ENCODE peak calls at places on chromosomes 1 and 21, in nine cellular contexts. G, F, K, Y, N, R, M, S and H are unnamed samples.

GRCh38 chr1:17113973-17114372 is 5.3 kb downstream of the PADI2 start:
- DNase-seq in M (no peak), R (peak; percentile 66), Y (no peak), N (peak; percentile 94), G (no peak), F (no peak), S (no peak), K (no peak), H (peak; percentile 54)

GRCh38 chr1:16631248-16632043 is 18.1 kb upstream of the NBPF1 start:
- DNase-seq in Y (no peak), N (peak; percentile 57), G (no peak), R (peak; percentile 36), S (peak; percentile 41), F (peak; percentile 34), K (peak; percentile 54), M (no peak), H (peak; percentile 18)

GRCh38 chr1:29889776-29890175 is 653.5 kb downstream of the PTPRU start:
- DNase-seq in K (no peak), Y (no peak), R (no peak), G (no peak), F (no peak), S (no peak), M (no peak), N (no peak), H (no peak)

GRCh38 chr21:33866851-33867250 is 48.8 kb downstream of the ATP5PO start:
- DNase-seq in Y (no peak), N (no peak), S (no peak), G (no peak), K (no peak), M (no peak), R (no peak), F (no peak), H (no peak)

GRCh38 chr1:13930151-13930550 is 230.2 kb downstream of the PRDM2 start:
- DNase-seq in F (no peak), N (no peak), K (no peak), M (peak; percentile 18), R (no peak), S (no peak), G (peak; percentile 22), Y (no peak), H (no peak)

GRCh38 chr1:39368045-39368444 is 123.4 kb upstream of the BMP8A start:
- DNase-seq in G (no peak), K (no peak), S (no peak), M (no peak), R (no peak), N (no peak), F (no peak), Y (no peak), H (no peak)

GRCh38 chr1:172727956-172728603 is 69.2 kb downstream of the FASLG start:
- DNase-seq in S (no peak), N (no peak), F (no peak), M (no peak), R (no peak), Y (no peak), G (peak; percentile 82), K (no peak), H (no peak)

GRCh38 chr1:64543831-64544230 is 73.9 kb downstream of the CACHD1 start:
- DNase-seq in Y (peak; percentile 41), R (no peak), M (no peak), F (no peak), N (peak; percentile 67), S (no peak), G (no peak), K (no peak), H (peak; percentile 17)

GRCh38 chr1:218658899-218659298 is 313.8 kb downstream of the TGFB2 start:
- DNase-seq in M (no peak), F (no peak), G (peak; percentile 55), N (no peak), S (no peak), K (no peak), R (no peak), Y (no peak), H (no peak)

GRCh38 chr21:18070392-18070791 is 174.2 kb upstream of the CHODL start:
- DNase-seq in N (no peak), F (no peak), S (no peak), R (no peak), M (no peak), Y (no peak), G (no peak), K (no peak), H (no peak)

GRCh38 chr1:77673716-77674355 is 8.6 kb downstream of the ZZZ3 start:
- DNase-seq in N (no peak), M (no peak), K (no peak), R (no peak), Y (no peak), F (no peak), G (no peak), S (no peak), H (no peak)

GRCh38 chr1:93758842-93759515 is 77.3 kb upstream of the BCAR3 start:
- DNase-seq in G (peak; percentile 34), M (peak; percentile 40), S (peak; percentile 61), F (no peak), R (peak; percentile 45), N (no peak), K (peak; percentile 64), Y (no peak), H (no peak)
- TF ChIP-seq CTCF in G (no peak), M (no peak), S (no peak), F (no peak), R (no peak), N (no peak), K (no peak), Y (no peak), H (no peak)

DNA sequence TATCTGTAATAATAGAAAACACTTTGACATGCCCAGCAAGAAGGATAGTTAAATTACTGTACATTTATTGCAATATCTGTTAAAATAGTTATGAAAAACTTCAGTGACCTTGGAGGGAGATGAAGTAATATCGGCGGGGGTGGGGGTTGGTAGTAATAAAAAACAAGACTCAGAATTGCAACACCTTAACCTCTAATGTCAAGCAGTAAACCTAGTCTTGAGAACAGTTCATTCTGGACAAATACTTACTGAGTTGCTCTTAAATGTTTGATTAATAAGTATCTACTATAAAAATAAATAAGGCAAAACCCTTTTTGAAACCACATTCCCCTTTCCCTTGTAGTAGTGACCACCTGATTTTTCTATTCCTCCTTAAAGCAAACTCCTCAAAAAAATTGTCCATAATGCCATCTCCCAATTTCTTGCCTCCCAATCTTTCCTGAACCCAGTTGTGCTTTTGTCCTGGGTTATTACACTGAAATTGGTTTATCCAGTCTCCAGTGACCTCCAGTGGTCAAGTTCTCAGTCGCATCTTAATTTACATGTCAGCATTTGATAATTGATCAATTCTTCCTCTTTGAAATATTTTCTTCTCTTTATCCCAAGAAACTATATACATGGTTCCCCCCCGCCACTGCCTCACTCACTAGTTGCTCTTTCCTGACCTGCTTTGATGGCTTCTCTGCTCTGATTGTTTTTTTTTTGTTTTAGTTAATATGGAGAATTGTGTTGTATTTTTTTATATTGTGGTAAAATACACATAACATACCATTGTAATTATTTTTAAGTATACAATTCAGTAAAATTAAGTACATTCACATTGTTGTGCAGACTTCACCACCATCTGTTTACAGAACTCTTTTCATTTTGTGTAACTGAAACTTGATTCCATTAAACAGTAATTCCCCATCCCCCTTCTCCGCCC is 36.8 kb downstream of the RAP1A start:
- DNase-seq in N (no peak), M (no peak), R (no peak), K (no peak), Y (peak; percentile 48), F (no peak), G (peak; percentile 44), S (no peak), H (no peak)
- H3K4me1 ChIP-seq in N (peaks cover 28% of the 10 kb centered on the region), M (peaks cover 63% of the 10 kb centered on the region), R (peaks cover 3% of the 10 kb centered on the region), K (peaks cover 66% of the 10 kb centered on the region), Y (peaks cover 88% of the 10 kb centered on the region), F (peaks cover 81% of the 10 kb centered on the region), G (peaks cover 8% of the 10 kb centered on the region), S (peaks cover 76% of the 10 kb centered on the region), H (peaks cover 44% of the 10 kb centered on the region)

DNA sequence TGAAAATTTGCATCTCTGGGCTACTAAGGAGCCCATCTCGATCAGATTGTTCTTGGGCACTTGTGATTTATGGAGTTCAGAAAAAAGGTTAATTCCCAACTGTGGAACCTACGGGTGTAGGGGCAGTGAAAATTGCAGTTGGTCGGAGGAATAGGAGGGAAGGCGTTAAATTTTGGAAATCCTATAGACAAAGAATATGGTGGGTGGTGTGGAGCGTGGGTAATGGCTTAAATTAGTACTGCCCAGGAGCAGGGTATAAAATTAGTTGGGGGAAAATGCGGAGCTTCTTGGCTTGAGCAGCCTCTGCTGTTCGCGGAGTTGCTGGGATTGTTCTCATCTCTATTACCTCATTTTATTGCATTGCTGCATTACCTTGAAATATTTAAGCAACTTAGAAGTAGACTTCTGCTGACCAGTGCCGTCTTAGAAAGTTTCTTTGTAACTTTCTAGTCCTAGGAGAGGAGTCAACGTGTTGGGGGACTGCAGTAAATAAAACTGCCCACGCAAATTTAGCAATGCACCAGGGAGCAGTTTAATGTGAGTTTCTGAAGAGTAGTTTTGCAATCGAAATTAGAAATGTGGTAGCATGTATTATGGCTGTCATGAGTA is 514 bp downstream of the S1PR1 start:
- DNase-seq in G (no peak), M (peak; percentile 25), N (no peak), Y (peak; percentile 34), F (no peak), K (no peak), R (no peak), S (no peak), H (no peak)
- TF ChIP-seq CTCF in G (no peak), M (no peak), N (no peak), Y (no peak), F (no peak), K (no peak), R (no peak), S (no peak), H (no peak)

GRCh38 chr1:31666290-31666963 is 21.8 kb upstream of the PEF1 start:
- DNase-seq in R (no peak), F (peak; percentile 62), K (no peak), S (peak; percentile 69), Y (no peak), M (no peak), G (peak; percentile 71), N (no peak), H (no peak)

GRCh38 chr1:31667065-31667785 is 22.5 kb upstream of the PEF1 start:
- DNase-seq in K (no peak), N (no peak), G (no peak), R (no peak), Y (no peak), M (no peak), F (no peak), S (no peak), H (no peak)

GRCh38 chr1:31664528-31664927 is 19.9 kb upstream of the PEF1 start:
- DNase-seq in R (no peak), F (no peak), S (no peak), N (no peak), K (no peak), M (no peak), Y (no peak), G (no peak), H (no peak)

GRCh38 chr1:31663622-31664452 is 19.2 kb upstream of the PEF1 start:
- DNase-seq in Y (peak; percentile 59), S (peak; percentile 46), K (peak; percentile 60), N (peak; percentile 77), F (peak; percentile 70), R (peak; percentile 82), G (peak; percentile 30), M (peak; percentile 59), H (peak; percentile 58)

DNA sequence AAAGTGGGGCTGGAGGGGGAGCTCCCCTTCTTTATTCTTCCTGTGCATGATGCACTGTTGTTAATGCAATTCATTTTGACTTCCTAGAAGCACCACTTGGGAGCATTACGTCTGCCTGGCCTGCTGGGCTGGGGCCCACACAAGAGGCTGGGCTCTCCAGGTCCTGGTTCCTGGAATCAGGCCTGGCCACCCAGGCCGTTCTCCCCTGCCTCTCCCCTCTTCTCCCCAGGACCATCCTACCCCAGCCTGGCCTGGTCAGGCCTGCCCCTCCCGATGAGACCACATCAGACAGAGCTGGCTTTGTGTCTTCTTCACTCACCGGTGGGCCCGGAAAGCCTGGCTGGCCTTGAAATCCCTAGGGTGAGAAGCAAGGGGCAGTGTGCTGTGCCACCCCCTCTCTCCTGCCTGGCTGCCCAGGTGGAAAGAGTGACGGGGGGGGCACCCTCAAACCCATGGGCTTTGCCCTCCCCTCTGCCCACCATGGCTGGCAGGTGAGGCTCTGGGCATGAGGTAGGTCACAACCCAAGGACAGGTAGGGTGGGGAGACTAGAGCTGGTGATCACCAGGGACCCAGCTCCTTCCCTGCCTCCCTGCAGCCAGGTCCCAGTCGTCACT is 20.7 kb upstream of the PEF1 start:
- DNase-seq in M (no peak), N (no peak), S (no peak), R (no peak), K (no peak), Y (no peak), G (no peak), F (no peak), H (no peak)
- H3K4me1 ChIP-seq in M (peaks cover 9% of the 10 kb centered on the region), N (peaks cover 13% of the 10 kb centered on the region), S (peaks cover 20% of the 10 kb centered on the region), R (peaks cover 7% of the 10 kb centered on the region), K (peaks cover 22% of the 10 kb centered on the region), Y (peaks cover 43% of the 10 kb centered on the region), G (peaks cover 45% of the 10 kb centered on the region), F (peaks cover 38% of the 10 kb centered on the region), H (peaks cover 36% of the 10 kb centered on the region)